ENCODE peak calls at places on chromosomes 7 and 10, in seven cellular contexts. One of them, this sample, is unnamed.

GRCh38 chr7:92751902-92752901 is 84.2 kb downstream of the CDK6 start:
- DNase-seq in GM23248: peak
- DNase-seq in chondrocyte: no peak
- DNase-seq in CD8-positive, alpha-beta T cell: no peak
- DNase-seq in KBM-7: no peak
- DNase-seq in retina: no peak
- DNase-seq in Daoy: peak
- DNase-seq in this sample: no peak

GRCh38 chr10:24435374-24435773 is 226.4 kb downstream of the KIAA1217 start:
- DNase-seq in retina: no peak
- DNase-seq in CD8-positive, alpha-beta T cell: no peak
- DNase-seq in KBM-7: no peak
- DNase-seq in Daoy: peak
- DNase-seq in chondrocyte: no peak
- DNase-seq in GM23248: peak
- DNase-seq in this sample: no peak

GRCh38 chr10:86226801-86227201 is 139.8 kb downstream of the GRID1 start:
- DNase-seq in KBM-7: peak
- DNase-seq in GM23248: no peak
- DNase-seq in chondrocyte: no peak
- DNase-seq in Daoy: no peak
- DNase-seq in retina: no peak
- DNase-seq in CD8-positive, alpha-beta T cell: no peak
- DNase-seq in this sample: no peak

GRCh38 chr7:100509213-100509612 is 25.5 kb downstream of the NYAP1 start:
- DNase-seq in chondrocyte: no peak
- DNase-seq in retina: no peak
- DNase-seq in CD8-positive, alpha-beta T cell: no peak
- DNase-seq in KBM-7: no peak
- DNase-seq in GM23248: peak
- DNase-seq in Daoy: peak
- DNase-seq in this sample: no peak

GRCh38 chr7:154430640-154431039 is 378.4 kb downstream of the DPP6 start:
- DNase-seq in CD8-positive, alpha-beta T cell: no peak
- DNase-seq in retina: no peak
- DNase-seq in KBM-7: no peak
- DNase-seq in chondrocyte: no peak
- DNase-seq in Daoy: no peak
- DNase-seq in GM23248: no peak
- DNase-seq in this sample: no peak

GRCh38 chr10:100216006-100216405 is 13.4 kb downstream of the CHUK start:
- DNase-seq in GM23248: no peak
- DNase-seq in retina: no peak
- DNase-seq in KBM-7: no peak
- DNase-seq in CD8-positive, alpha-beta T cell: no peak
- DNase-seq in chondrocyte: no peak
- DNase-seq in Daoy: no peak
- DNase-seq in this sample: no peak

GRCh38 chr7:110003827-110004226 is 1087.1 kb upstream of the LRRN3 start:
- DNase-seq in CD8-positive, alpha-beta T cell: no peak
- DNase-seq in GM23248: no peak
- DNase-seq in chondrocyte: no peak
- DNase-seq in retina: no peak
- DNase-seq in KBM-7: no peak
- DNase-seq in Daoy: no peak
- DNase-seq in this sample: no peak

GRCh38 chr7:50351267-50351666 is 46.8 kb downstream of the IKZF1 start:
- DNase-seq in GM23248: no peak
- DNase-seq in retina: no peak
- DNase-seq in KBM-7: no peak
- DNase-seq in CD8-positive, alpha-beta T cell: no peak
- DNase-seq in Daoy: no peak
- DNase-seq in chondrocyte: no peak
- DNase-seq in this sample: no peak

GRCh38 chr10:26697922-26698608 is 564 bp downstream of the PDSS1 start:
- DNase-seq in KBM-7: peak
- DNase-seq in retina: no peak
- DNase-seq in GM23248: peak
- DNase-seq in chondrocyte: no peak
- DNase-seq in Daoy: no peak
- DNase-seq in CD8-positive, alpha-beta T cell: no peak
- DNase-seq in this sample: no peak

GRCh38 chr10:66390926-66391325 is 534.9 kb upstream of the LRRTM3 start:
- DNase-seq in Daoy: no peak
- DNase-seq in GM23248: no peak
- DNase-seq in chondrocyte: no peak
- DNase-seq in retina: no peak
- DNase-seq in CD8-positive, alpha-beta T cell: no peak
- DNase-seq in KBM-7: no peak
- DNase-seq in this sample: no peak

GRCh38 chr7:135716677-135717238 is 11.2 kb downstream of the SLC13A4 start:
- DNase-seq in GM23248: peak
- DNase-seq in chondrocyte: no peak
- DNase-seq in retina: no peak
- DNase-seq in KBM-7: no peak
- DNase-seq in Daoy: peak
- DNase-seq in CD8-positive, alpha-beta T cell: no peak
- DNase-seq in this sample: no peak

GRCh38 chr10:47326306-47326926 is 4.2 kb downstream of the GDF2 start:
- DNase-seq in Daoy: no peak
- DNase-seq in retina: no peak
- DNase-seq in CD8-positive, alpha-beta T cell: no peak
- DNase-seq in GM23248: no peak
- DNase-seq in chondrocyte: peak
- DNase-seq in KBM-7: no peak
- DNase-seq in this sample: no peak

GRCh38 chr7:96933067-96933645 is 72.2 kb upstream of the DLX6 start:
- DNase-seq in KBM-7: no peak
- DNase-seq in GM23248: no peak
- DNase-seq in retina: no peak
- DNase-seq in CD8-positive, alpha-beta T cell: no peak
- DNase-seq in chondrocyte: no peak
- DNase-seq in Daoy: no peak
- DNase-seq in this sample: no peak

GRCh38 chr10:10605551-10606081 is 412.1 kb upstream of the CELF2 start:
- DNase-seq in chondrocyte: no peak
- DNase-seq in KBM-7: no peak
- DNase-seq in Daoy: no peak
- DNase-seq in GM23248: peak
- DNase-seq in retina: no peak
- DNase-seq in CD8-positive, alpha-beta T cell: no peak
- DNase-seq in this sample: no peak

GRCh38 chr10:44976352-44977198 is 2.0 kb downstream of the DEPP1 start:
- DNase-seq in CD8-positive, alpha-beta T cell: no peak
- DNase-seq in chondrocyte: no peak
- DNase-seq in retina: no peak
- DNase-seq in KBM-7: no peak
- DNase-seq in GM23248: no peak
- DNase-seq in Daoy: no peak
- DNase-seq in this sample: no peak

GRCh38 chr7:40836218-40836617 is 701.4 kb downstream of the SUGCT start:
- DNase-seq in retina: no peak
- DNase-seq in CD8-positive, alpha-beta T cell: no peak
- DNase-seq in chondrocyte: no peak
- DNase-seq in GM23248: no peak
- DNase-seq in Daoy: peak
- DNase-seq in KBM-7: peak
- DNase-seq in this sample: no peak

GRCh38 chr10:29948971-29949370 is 110.4 kb downstream of the JCAD start:
- DNase-seq in CD8-positive, alpha-beta T cell: no peak
- DNase-seq in KBM-7: no peak
- DNase-seq in retina: no peak
- DNase-seq in chondrocyte: no peak
- DNase-seq in GM23248: peak
- DNase-seq in Daoy: peak
- DNase-seq in this sample: no peak

GRCh38 chr7:51757960-51758359 is 441.4 kb upstream of the COBL start:
- DNase-seq in chondrocyte: no peak
- DNase-seq in KBM-7: no peak
- DNase-seq in retina: no peak
- DNase-seq in GM23248: no peak
- DNase-seq in CD8-positive, alpha-beta T cell: no peak
- DNase-seq in Daoy: no peak
- DNase-seq in this sample: no peak

GRCh38 chr7:1290262-1291039 is 57.8 kb downstream of the UNCX start:
- DNase-seq in chondrocyte: peak
- DNase-seq in retina: peak
- DNase-seq in GM23248: peak
- DNase-seq in Daoy: peak
- DNase-seq in CD8-positive, alpha-beta T cell: no peak
- DNase-seq in KBM-7: peak
- DNase-seq in this sample: no peak

GRCh38 chr10:29643785-29644501 is 9.2 kb upstream of the SVIL start:
- DNase-seq in chondrocyte: no peak
- DNase-seq in GM23248: no peak
- DNase-seq in KBM-7: no peak
- DNase-seq in Daoy: no peak
- DNase-seq in CD8-positive, alpha-beta T cell: no peak
- DNase-seq in retina: no peak
- DNase-seq in this sample: no peak

GRCh38 chr7:124777268-124777667 is 11.7 kb upstream of the GPR37 start:
- DNase-seq in KBM-7: no peak
- DNase-seq in chondrocyte: no peak
- DNase-seq in retina: peak
- DNase-seq in GM23248: no peak
- DNase-seq in Daoy: no peak
- DNase-seq in CD8-positive, alpha-beta T cell: no peak
- DNase-seq in this sample: no peak

GRCh38 chr7:124310934-124311390 is 278.1 kb upstream of the TMEM229A start:
- DNase-seq in Daoy: no peak
- DNase-seq in GM23248: no peak
- DNase-seq in retina: no peak
- DNase-seq in KBM-7: no peak
- DNase-seq in CD8-positive, alpha-beta T cell: no peak
- DNase-seq in chondrocyte: no peak
- DNase-seq in this sample: no peak

This sample was measured in effector CD4-positive, alpha-beta T cell.